ENCODE peak calls at places on chromosomes 16 and 17, in four cellular contexts. F is BJ, U is stomach, P is GM23248. M is an unnamed sample.

GRCh38 chr17:75604034-75604695 is 16.6 kb downstream of the MYO15B start:
- DNase-seq in F (no peak), U (no peak), P (peak), M (no peak)

GRCh38 chr17:80889231-80889896 is 102.3 kb upstream of the CHMP6 start:
- DNase-seq in F (no peak), U (no peak), P (no peak), M (no peak)

GRCh38 chr17:68613739-68614298 is 12.7 kb upstream of the FAM20A start:
- DNase-seq in F (no peak), U (no peak), P (peak), M (no peak)

GRCh38 chr17:65054602-65055001 is 1.9 kb downstream of the GNA13 start:
- DNase-seq in F (no peak), U (no peak), P (peak), M (no peak)

GRCh38 chr17:66948061-66948750 is 16.3 kb upstream of the CACNG4 start:
- DNase-seq in F (no peak), U (no peak), P (no peak), M (no peak)

GRCh38 chr16:75266738-75267630 is 15.6 kb upstream of the BCAR1 start:
- DNase-seq in F (no peak), U (no peak), P (no peak), M (no peak)

GRCh38 chr17:40176409-40177110 is 710 bp upstream of the RAPGEFL1 start:
- DNase-seq in F (no peak), U (peak), P (no peak), M (no peak)

GRCh38 chr17:56786989-56787482 is 46.7 kb downstream of the C17orf67 start:
- DNase-seq in F (peak), U (no peak), P (peak), M (peak)

GRCh38 chr16:19086322-19087199 is 19.1 kb downstream of the COQ7 start:
- DNase-seq in F (no peak), U (peak), P (peak), M (peak)

GRCh38 chr16:36336-36984 is 16.9 kb downstream of the POLR3K start:
- DNase-seq in F (no peak), U (no peak), P (no peak), M (no peak)

GRCh38 chr17:9941305-9941704 is 36.2 kb upstream of the RCVRN start:
- DNase-seq in F (no peak), U (no peak), P (no peak), M (no peak)